ENCODE peak calls at places on chromosomes 1 and 21, in seven cellular contexts. E, Q, S, O, I, X and G are unnamed samples.

GRCh38 chr1:116494351-116494692 is 76.5 kb downstream of the CD58 start:
- DNase-seq in Q (no peak), E (no peak), S (no peak), O (no peak), I (no peak), X (no peak), G (no peak)

GRCh38 chr1:154404984-154405761 is at the start of gene IL6R:
- DNase-seq in O (peak; percentile 83), S (peak; percentile 78), E (peak; percentile 93), X (peak; percentile 80), I (no peak), Q (peak; percentile 83), G (peak; percentile 88)

GRCh38 chr1:229753764-229754553 is 127.9 kb downstream of the URB2 start:
- DNase-seq in I (no peak), O (no peak), E (no peak), X (peak; percentile 91), S (no peak), Q (no peak), G (no peak)

GRCh38 chr1:166933137-166933536 is 42.2 kb downstream of the ILDR2 start:
- DNase-seq in Q (no peak), E (no peak), I (no peak), X (no peak), S (no peak), O (no peak), G (no peak)

GRCh38 chr21:16983425-16983824 is 529.4 kb upstream of the CXADR start:
- DNase-seq in O (no peak), E (no peak), X (no peak), I (no peak), Q (no peak), S (no peak), G (no peak)

GRCh38 chr1:22709891-22710687 is 550 bp upstream of the EPHB2 start:
- DNase-seq in I (no peak), Q (peak; percentile 79), X (peak; percentile 61), E (peak; percentile 64), S (peak; percentile 89), O (no peak), G (peak; percentile 36)

GRCh38 chr1:208158640-208159541 is 85.3 kb downstream of the PLXNA2 start:
- DNase-seq in E (no peak), X (no peak), Q (no peak), I (no peak), O (peak; percentile 76), S (no peak), G (no peak)

GRCh38 chr1:55547441-55547840 is 332.3 kb upstream of the USP24 start:
- DNase-seq in Q (no peak), S (no peak), I (no peak), O (no peak), X (no peak), E (peak; percentile 31), G (no peak)

GRCh38 chr1:229430761-229431269 is 3.1 kb downstream of the ACTA1 start:
- DNase-seq in X (peak; percentile 77), I (no peak), Q (peak; percentile 95), O (no peak), E (peak; percentile 37), S (no peak), G (no peak)

GRCh38 chr1:10835423-10836421 is 39.3 kb upstream of the CASZ1 start:
- DNase-seq in S (peak; percentile 90), I (no peak), O (peak; percentile 61), X (peak; percentile 76), Q (peak; percentile 97), E (peak; percentile 36), G (no peak)

GRCh38 chr1:15959424-15959823 is 16.5 kb downstream of the ZBTB17 start:
- DNase-seq in E (no peak), Q (no peak), O (no peak), X (no peak), S (no peak), I (no peak), G (no peak)

GRCh38 chr1:2045468-2046224 is 4.6 kb upstream of the PRKCZ start:
- DNase-seq in X (no peak), I (no peak), E (peak; percentile 10), O (no peak), S (no peak), Q (no peak), G (no peak)

GRCh38 chr1:58515794-58516401 is 30.6 kb downstream of the OMA1 start:
- DNase-seq in S (peak; percentile 64), E (peak; percentile 85), I (peak; percentile 13), X (peak; percentile 80), Q (no peak), O (peak; percentile 72), G (peak; percentile 70)

GRCh38 chr1:12176298-12177118 is 9.7 kb downstream of the TNFRSF1B start:
- DNase-seq in S (no peak), E (no peak), X (no peak), I (no peak), O (no peak), Q (no peak), G (no peak)

GRCh38 chr1:198935371-198935921 is 296.6 kb downstream of the PTPRC start:
- DNase-seq in O (peak; percentile 75), E (peak; percentile 98), Q (no peak), X (peak; percentile 2), S (peak; percentile 17), I (peak; percentile 58), G (peak; percentile 92)

GRCh38 chr1:204449631-204450280 is 38.1 kb upstream of the PPP1R15B start:
- DNase-seq in I (no peak), Q (no peak), S (no peak), O (no peak), E (no peak), X (no peak), G (no peak)

DNA sequence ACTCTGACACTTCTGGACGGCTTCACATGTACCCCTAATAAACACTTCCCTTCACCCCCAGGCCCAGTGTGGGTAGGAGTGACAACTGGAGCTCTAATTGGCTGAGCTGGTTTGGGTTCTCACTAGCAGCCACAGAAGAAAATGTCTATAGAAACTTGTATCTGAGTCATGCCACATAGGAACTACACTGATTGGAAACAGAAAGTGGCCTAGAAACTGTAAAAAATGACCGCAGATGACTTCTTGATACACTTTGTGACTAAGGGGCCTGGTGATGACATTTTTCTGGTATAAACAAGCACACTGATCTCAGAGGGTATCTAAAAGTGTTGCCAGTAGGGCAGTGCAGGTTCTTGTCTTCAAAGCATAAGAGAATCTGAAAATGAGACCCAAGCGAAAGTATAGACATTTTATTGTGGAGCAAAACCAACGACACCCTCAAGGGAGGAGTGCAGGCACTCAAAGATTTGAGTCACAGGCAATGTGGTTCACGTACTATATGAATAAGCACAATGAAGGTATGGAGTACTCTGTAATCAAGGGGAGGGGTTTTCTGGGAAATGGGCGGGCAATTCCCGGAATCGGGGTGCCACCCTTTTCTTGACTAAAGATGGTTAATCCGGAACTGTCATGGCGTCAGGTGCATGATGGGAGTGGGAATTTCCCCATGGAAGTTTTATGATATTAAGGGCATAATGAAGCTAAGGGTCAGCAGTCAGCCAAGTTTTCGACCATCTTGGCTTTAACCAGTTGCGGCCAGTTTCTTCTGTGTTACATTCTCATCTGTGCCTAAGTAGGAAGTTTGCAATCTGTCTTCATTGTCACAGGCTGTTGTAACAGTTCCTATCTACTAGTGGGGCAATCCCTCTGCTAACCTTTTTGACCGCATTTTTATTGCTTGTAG is at the start of gene AIM2:
- DNase-seq in O (no peak), I (peak; percentile 97), Q (no peak), X (peak; percentile 93), E (no peak), S (no peak), G (no peak)
- TF ChIP-seq RFX5 in O (no peak), I (peak; percentile 75), Q (no peak), X (no peak), E (no peak), S (no peak), G (no peak)

GRCh38 chr1:183697814-183698590 is 44.9 kb upstream of the APOBEC4 start:
- DNase-seq in I (no peak), O (no peak), X (no peak), Q (no peak), E (no peak), S (no peak), G (no peak)

GRCh38 chr1:183696981-183697380 is 43.9 kb upstream of the APOBEC4 start:
- DNase-seq in Q (no peak), O (no peak), I (no peak), S (no peak), E (no peak), X (no peak), G (no peak)

GRCh38 chr1:183693521-183693920 is 40.4 kb upstream of the APOBEC4 start:
- DNase-seq in X (no peak), Q (no peak), O (no peak), S (no peak), I (peak; percentile 8), E (no peak), G (no peak)

GRCh38 chr1:183694035-183694434 is 40.9 kb upstream of the APOBEC4 start:
- DNase-seq in X (no peak), O (no peak), Q (no peak), I (no peak), S (no peak), E (no peak), G (no peak)

DNA sequence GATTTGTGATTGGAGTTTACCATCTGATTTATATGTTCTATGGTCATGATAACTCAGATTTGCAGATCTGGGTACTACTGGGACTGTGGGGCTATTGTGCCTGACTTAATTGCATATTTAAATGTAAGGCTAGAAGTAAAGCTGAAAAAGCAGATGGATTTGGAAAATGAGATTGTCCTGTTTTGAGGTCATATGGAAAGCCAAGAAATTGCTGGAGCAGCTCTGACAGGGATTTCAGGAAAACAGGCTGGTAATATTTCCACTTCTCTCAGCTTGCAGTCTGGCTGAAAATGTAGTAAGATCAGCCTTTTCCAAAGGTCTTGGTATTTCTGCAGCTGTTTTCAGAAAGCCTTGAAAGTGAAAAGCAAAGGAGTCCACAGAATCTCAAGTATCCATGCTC is 41.5 kb upstream of the APOBEC4 start:
- DNase-seq in E (no peak), X (no peak), I (no peak), Q (no peak), O (no peak), S (no peak), G (no peak)
- TF ChIP-seq RFX5 in E (no peak), X (no peak), I (no peak), Q (no peak), O (no peak), S (no peak), G (no peak)

DNA sequence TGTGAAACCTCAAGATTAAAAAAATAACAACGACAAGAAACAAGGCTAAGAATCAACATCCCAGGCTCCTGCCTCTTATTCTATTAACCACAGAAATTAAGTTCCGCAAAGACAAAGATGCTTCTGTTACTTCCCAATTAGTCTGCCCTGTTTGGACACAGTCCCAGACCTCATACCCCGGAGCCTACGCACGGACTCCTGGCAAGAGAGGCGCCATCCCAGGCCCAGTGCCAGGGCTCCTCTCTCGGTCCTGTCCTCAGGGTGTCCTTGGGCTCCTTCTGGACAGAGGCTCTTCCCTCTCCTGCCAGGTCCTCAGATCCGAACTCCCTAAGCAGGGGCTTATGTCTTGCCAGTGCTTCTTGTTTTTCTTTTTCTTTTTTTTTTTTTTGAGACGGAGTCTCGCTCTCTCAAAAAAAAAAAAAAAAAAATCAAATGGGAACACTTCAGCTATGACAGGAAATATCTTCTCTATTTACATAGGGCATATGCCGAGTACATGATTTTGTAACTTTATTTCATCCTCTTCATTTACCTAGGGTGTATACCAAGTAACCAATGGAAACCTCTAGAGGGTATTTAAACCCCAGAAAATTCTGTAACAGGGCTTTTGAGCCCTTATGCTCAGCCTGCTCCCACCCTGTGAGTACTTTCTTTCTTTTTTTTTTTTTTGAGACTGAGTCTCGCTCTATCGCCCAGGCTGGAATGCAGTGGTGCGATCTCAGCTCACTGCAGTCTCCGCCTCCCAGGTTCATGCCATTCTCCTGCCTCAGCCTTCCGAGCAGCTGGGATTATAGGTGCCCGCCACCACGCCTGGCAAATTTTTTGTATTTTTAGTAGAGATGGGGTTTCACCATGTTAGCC is 11.7 kb upstream of the ENO1 start:
- DNase-seq in Q (no peak), I (no peak), E (peak; percentile 89), X (no peak), O (no peak), S (peak; percentile 92), G (peak; percentile 78)
- TF ChIP-seq RFX5 in Q (no peak), I (no peak), E (no peak), X (no peak), O (no peak), S (no peak), G (no peak)

GRCh38 chr1:215636258-215636965 is 69.3 kb downstream of the KCTD3 start:
- DNase-seq in I (no peak), Q (no peak), S (no peak), X (no peak), O (peak; percentile 73), E (peak; percentile 65), G (no peak)
- TF ChIP-seq RFX5 in I (no peak), Q (no peak), S (no peak), X (no peak), O (no peak), E (no peak), G (no peak)